ENCODE peak calls at places on chromosomes 1 and 21, in seven cellular contexts. B is stimulated activated CD4-positive, alpha-beta T cell treated with anti-CD3 and anti-CD28 coated beads, Interleukin-15, amount 100 ng/mL, for 24 hours; O is stimulated activated naive CD8-positive, alpha-beta T cell treated with anti-CD3 and anti-CD28 coated beads, Interleukin-15, Interleukin-2, amounts not matched to agents 100 U/mL and 50 U/mL, for 24 hours; M is neural progenitor cell; Y is B cell; G is T-helper 2 cell treated with Interferon-gamma antibody and Interleukin-4, amounts not matched to agents 5 μg/mL and 100 μg/mL, for 36 hours; L is mucosa of gallbladder. U is an unnamed sample.
A peak's percentile ranks its signal among the peaks of the same experiment; 100 is the strongest.

GRCh38 chr1:221704291-221704690 is 37.6 kb downstream of the DUSP10 start:
- DNase-seq in B (no peak), O (no peak), M (no peak), Y (no peak), G (no peak), L (no peak), U (peak; percentile 41)

GRCh38 chr1:237255071-237255470 is 213.1 kb downstream of the RYR2 start:
- DNase-seq in B (no peak), O (no peak), M (no peak), Y (no peak), G (no peak), L (no peak), U (no peak)

GRCh38 chr1:241542199-241542907 is 10.2 kb downstream of the KMO start:
- DNase-seq in B (no peak), O (no peak), M (no peak), Y (no peak), G (no peak), L (no peak), U (no peak)

GRCh38 chr1:172742599-172743500 is 83.9 kb downstream of the FASLG start:
- DNase-seq in B (no peak), O (no peak), M (peak; percentile 34), Y (peak; percentile 21), G (no peak), L (no peak), U (peak; percentile 69)

GRCh38 chr1:192951961-192952460 is 107.1 kb downstream of the UCHL5 start:
- DNase-seq in B (no peak), O (no peak), M (no peak), Y (no peak), G (no peak), L (no peak), U (peak; percentile 13)

GRCh38 chr1:180777072-180777689 is 135.5 kb upstream of the KIAA1614 start:
- DNase-seq in B (no peak), O (no peak), M (no peak), Y (no peak), G (no peak), L (no peak), U (no peak)

GRCh38 chr1:5998051-5998905 is 6.1 kb upstream of the NPHP4 start:
- DNase-seq in B (no peak), O (no peak), M (no peak), Y (no peak), G (no peak), L (no peak), U (no peak)

GRCh38 chr1:233065655-233066054 is 115.2 kb downstream of the NTPCR start:
- DNase-seq in B (no peak), O (no peak), M (no peak), Y (no peak), G (no peak), L (no peak), U (no peak)

GRCh38 chr1:27296773-27297214 is 25.2 kb upstream of the TMEM222 start:
- DNase-seq in B (peak; percentile 82), O (peak; percentile 80), M (peak; percentile 79), Y (peak; percentile 74), G (peak; percentile 31), L (peak; percentile 53), U (peak; percentile 85)

GRCh38 chr1:153357076-153357852 is 390 bp upstream of the S100A9 start:
- DNase-seq in B (no peak), O (no peak), M (no peak), Y (no peak), G (no peak), L (peak; percentile 28), U (peak; percentile 88)

GRCh38 chr21:42924433-42924751 is 1.0 kb downstream of the ERVH48-1 start:
- DNase-seq in B (no peak), O (no peak), M (no peak), Y (no peak), G (no peak), L (no peak), U (peak; percentile 46)

GRCh38 chr1:97332716-97333115 is 588.1 kb downstream of the DPYD start:
- DNase-seq in B (no peak), O (no peak), M (no peak), Y (no peak), G (no peak), L (no peak), U (no peak)

GRCh38 chr1:201517631-201518030 is 10.7 kb upstream of the CSRP1 start:
- DNase-seq in B (no peak), O (no peak), M (no peak), Y (no peak), G (no peak), L (peak; percentile 65), U (peak; percentile 97)

GRCh38 chr1:97875996-97876395 is 44.8 kb downstream of the DPYD start:
- DNase-seq in B (no peak), O (no peak), M (no peak), Y (no peak), G (no peak), L (no peak), U (no peak)

U was measured in trophoblast cell.